ENCODE peak calls at places on chromosome 20, in five cellular contexts. B is AG08395; G is frontal cortex; C is NCI-H1417; X is activated naive CD4-positive, alpha-beta T cell. P is an unnamed sample.

GRCh38 chr20:16194961-16195360 is 378.3 kb downstream of the KIF16B start:
- DNase-seq in G (no peak), C (no peak), X (no peak), B (no peak), P (no peak)

GRCh38 chr20:17619351-17620093 is 49.6 kb downstream of the DSTN start:
- DNase-seq in C (no peak), B (no peak), X (no peak), G (peak), P (no peak)

GRCh38 chr20:63920226-63920625 is 25.3 kb downstream of the DNAJC5 start:
- DNase-seq in B (no peak), G (no peak), C (no peak), X (no peak), P (no peak)

GRCh38 chr20:34350095-34350494 is 13.0 kb upstream of the ITCH start:
- DNase-seq in X (no peak), C (no peak), G (no peak), B (no peak), P (no peak)

GRCh38 chr20:32252189-32252588 is 25.3 kb upstream of the KIF3B start:
- DNase-seq in B (no peak), X (peak), G (no peak), C (no peak), P (no peak)

GRCh38 chr20:58402305-58402704 is 13.3 kb downstream of the VAPB start:
- DNase-seq in X (no peak), C (no peak), G (no peak), B (no peak), P (no peak)

GRCh38 chr20:8129211-8129986 is 2.7 kb upstream of the PLCB1 start:
- DNase-seq in B (no peak), G (no peak), C (no peak), X (no peak), P (no peak)

GRCh38 chr20:43442310-43442880 is 15.3 kb upstream of the SRSF6 start:
- DNase-seq in X (no peak), C (no peak), B (peak), G (no peak), P (no peak)

GRCh38 chr20:54148947-54149764 is 24.6 kb downstream of the CYP24A1 start:
- DNase-seq in C (no peak), X (no peak), G (no peak), B (no peak), P (no peak)

GRCh38 chr20:62651285-62652021 is 9.2 kb downstream of the SLCO4A1 start:
- DNase-seq in B (no peak), G (no peak), C (no peak), X (peak), P (no peak)

GRCh38 chr20:16761305-16761829 is 13.2 kb downstream of the OTOR start:
- DNase-seq in B (peak), G (peak), X (peak), C (peak), P (peak)

GRCh38 chr20:37348643-37349516 is 2.9 kb downstream of the SRC start:
- DNase-seq in C (no peak), X (no peak), G (no peak), B (no peak), P (no peak)

GRCh38 chr20:23826541-23827018 is at the start of gene CST2:
- DNase-seq in C (no peak), X (no peak), G (no peak), B (peak), P (no peak)

GRCh38 chr20:48945840-48946514 is 24.5 kb downstream of the ARFGEF2 start:
- DNase-seq in X (no peak), G (no peak), B (peak), C (peak), P (no peak)

P was measured in endothelial cell.